ENCODE peak calls at places on chromosomes 7 and 10, in eight cellular contexts. One of them, this sample, is unnamed.

GRCh38 chr10:133307776-133308430 is 769 bp downstream of the TUBGCP2 start:
- DNase-seq in right lobe of liver: peak; percentile 87
- DNase-seq in ovary: peak; percentile 75
- DNase-seq in Panc1: no peak
- DNase-seq in Caco-2: peak; percentile 94
- DNase-seq in cardiac muscle cell: peak; percentile 85
- DNase-seq in gastrocnemius medialis: peak; percentile 65
- DNase-seq in aorta: peak; percentile 80
- DNase-seq in this sample: peak; percentile 89

GRCh38 chr10:29619273-29619672 is 15.5 kb downstream of the SVIL start:
- DNase-seq in right lobe of liver: peak; percentile 7
- DNase-seq in ovary: no peak
- DNase-seq in Panc1: no peak
- DNase-seq in Caco-2: no peak
- DNase-seq in cardiac muscle cell: no peak
- DNase-seq in gastrocnemius medialis: no peak
- DNase-seq in aorta: no peak
- DNase-seq in this sample: no peak

GRCh38 chr7:46908770-46909169 is 673.1 kb downstream of the TNS3 start:
- DNase-seq in right lobe of liver: no peak
- DNase-seq in ovary: no peak
- DNase-seq in Panc1: no peak
- DNase-seq in Caco-2: no peak
- DNase-seq in cardiac muscle cell: no peak
- DNase-seq in gastrocnemius medialis: no peak
- DNase-seq in aorta: no peak
- DNase-seq in this sample: no peak

GRCh38 chr10:121232494-121232893 is 365.8 kb downstream of the FGFR2 start:
- DNase-seq in right lobe of liver: no peak
- DNase-seq in ovary: no peak
- DNase-seq in Panc1: no peak
- DNase-seq in Caco-2: no peak
- DNase-seq in cardiac muscle cell: no peak
- DNase-seq in gastrocnemius medialis: no peak
- DNase-seq in aorta: no peak
- DNase-seq in this sample: no peak

GRCh38 chr10:75034131-75034512 is 77.3 kb upstream of the SAMD8 start:
- DNase-seq in right lobe of liver: no peak
- DNase-seq in ovary: no peak
- DNase-seq in Panc1: no peak
- DNase-seq in Caco-2: no peak
- DNase-seq in cardiac muscle cell: no peak
- DNase-seq in gastrocnemius medialis: peak; percentile 41
- DNase-seq in aorta: no peak
- DNase-seq in this sample: no peak

GRCh38 chr10:95360122-95360715 is 69.4 kb upstream of the PDLIM1 start:
- DNase-seq in right lobe of liver: no peak
- DNase-seq in ovary: no peak
- DNase-seq in Panc1: no peak
- DNase-seq in Caco-2: peak; percentile 33
- DNase-seq in cardiac muscle cell: no peak
- DNase-seq in gastrocnemius medialis: no peak
- DNase-seq in aorta: no peak
- DNase-seq in this sample: no peak

GRCh38 chr10:35458500-35459448 is 122.5 kb downstream of the CCNY start:
- DNase-seq in right lobe of liver: no peak
- DNase-seq in ovary: no peak
- DNase-seq in Panc1: no peak
- DNase-seq in Caco-2: no peak
- DNase-seq in cardiac muscle cell: no peak
- DNase-seq in gastrocnemius medialis: no peak
- DNase-seq in aorta: no peak
- DNase-seq in this sample: no peak

GRCh38 chr7:40945788-40946187 is 757.1 kb downstream of the INHBA start:
- DNase-seq in right lobe of liver: no peak
- DNase-seq in ovary: no peak
- DNase-seq in Panc1: no peak
- DNase-seq in Caco-2: no peak
- DNase-seq in cardiac muscle cell: no peak
- DNase-seq in gastrocnemius medialis: no peak
- DNase-seq in aorta: no peak
- DNase-seq in this sample: no peak

GRCh38 chr7:50795831-50796230 is 13.1 kb upstream of the GRB10 start:
- DNase-seq in right lobe of liver: no peak
- DNase-seq in ovary: no peak
- DNase-seq in Panc1: no peak
- DNase-seq in Caco-2: no peak
- DNase-seq in cardiac muscle cell: no peak
- DNase-seq in gastrocnemius medialis: no peak
- DNase-seq in aorta: no peak
- DNase-seq in this sample: no peak

GRCh38 chr7:70098905-70099672 is 500.8 kb downstream of the AUTS2 start:
- DNase-seq in right lobe of liver: no peak
- DNase-seq in ovary: no peak
- DNase-seq in Panc1: no peak
- DNase-seq in Caco-2: no peak
- DNase-seq in cardiac muscle cell: no peak
- DNase-seq in gastrocnemius medialis: no peak
- DNase-seq in aorta: no peak
- DNase-seq in this sample: no peak

GRCh38 chr10:88162852-88163251 is 299.4 kb downstream of the PTEN start:
- DNase-seq in right lobe of liver: no peak
- DNase-seq in ovary: no peak
- DNase-seq in Panc1: no peak
- DNase-seq in Caco-2: no peak
- DNase-seq in cardiac muscle cell: no peak
- DNase-seq in gastrocnemius medialis: no peak
- DNase-seq in aorta: no peak
- DNase-seq in this sample: no peak

GRCh38 chr7:12351843-12352242 is 51.8 kb downstream of the VWDE start:
- DNase-seq in right lobe of liver: no peak
- DNase-seq in ovary: no peak
- DNase-seq in Panc1: no peak
- DNase-seq in Caco-2: no peak
- DNase-seq in cardiac muscle cell: no peak
- DNase-seq in gastrocnemius medialis: no peak
- DNase-seq in aorta: no peak
- DNase-seq in this sample: no peak

GRCh38 chr10:129641982-129642381 is 174.9 kb downstream of the MGMT start:
- DNase-seq in right lobe of liver: no peak
- DNase-seq in ovary: no peak
- DNase-seq in Panc1: no peak
- DNase-seq in Caco-2: peak; percentile 39
- DNase-seq in cardiac muscle cell: no peak
- DNase-seq in gastrocnemius medialis: no peak
- DNase-seq in aorta: no peak
- DNase-seq in this sample: no peak

GRCh38 chr10:97686301-97686961 is 610 bp downstream of the AVPI1 start:
- DNase-seq in right lobe of liver: no peak
- DNase-seq in ovary: no peak
- DNase-seq in Panc1: no peak
- DNase-seq in Caco-2: no peak
- DNase-seq in cardiac muscle cell: no peak
- DNase-seq in gastrocnemius medialis: no peak
- DNase-seq in aorta: peak; percentile 56
- DNase-seq in this sample: no peak

GRCh38 chr10:97686962-97687784 is at the start of gene AVPI1:
- DNase-seq in right lobe of liver: peak; percentile 99
- DNase-seq in ovary: peak; percentile 98
- DNase-seq in Panc1: peak; percentile 87
- DNase-seq in Caco-2: peak; percentile 100
- DNase-seq in cardiac muscle cell: peak; percentile 99
- DNase-seq in gastrocnemius medialis: peak; percentile 95
- DNase-seq in aorta: peak; percentile 99
- DNase-seq in this sample: peak; percentile 99

GRCh38 chr10:97689637-97690036 is 2.6 kb upstream of the AVPI1 start:
- DNase-seq in right lobe of liver: no peak
- DNase-seq in ovary: no peak
- DNase-seq in Panc1: no peak
- DNase-seq in Caco-2: no peak
- DNase-seq in cardiac muscle cell: no peak
- DNase-seq in gastrocnemius medialis: peak; percentile 41
- DNase-seq in aorta: peak; percentile 65
- DNase-seq in this sample: no peak

GRCh38 chr10:97690138-97690537 is 3.1 kb upstream of the AVPI1 start:
- DNase-seq in right lobe of liver: no peak
- DNase-seq in ovary: no peak
- DNase-seq in Panc1: no peak
- DNase-seq in Caco-2: no peak
- DNase-seq in cardiac muscle cell: no peak
- DNase-seq in gastrocnemius medialis: no peak
- DNase-seq in aorta: no peak
- DNase-seq in this sample: no peak

GRCh38 chr10:97687785-97688781 is 1.0 kb upstream of the AVPI1 start:
- DNase-seq in right lobe of liver: peak; percentile 68
- DNase-seq in ovary: no peak
- DNase-seq in Panc1: no peak
- DNase-seq in Caco-2: no peak
- DNase-seq in cardiac muscle cell: no peak
- DNase-seq in gastrocnemius medialis: no peak
- DNase-seq in aorta: no peak
- DNase-seq in this sample: no peak
- H3K4me3 ChIP-seq in right lobe of liver: peak overlapping the region; percentile 80
- H3K4me3 ChIP-seq in ovary: peak overlapping the region; percentile 86
- H3K4me3 ChIP-seq in Panc1: peak overlapping the region; percentile 72
- H3K4me3 ChIP-seq in Caco-2: peak overlapping the region; percentile 41
- H3K4me3 ChIP-seq in cardiac muscle cell: peak overlapping the region; percentile 14
- H3K4me3 ChIP-seq in gastrocnemius medialis: peak overlapping the region; percentile 92
- H3K4me3 ChIP-seq in aorta: no peak overlapping the region
- H3K4me3 ChIP-seq in this sample: peak overlapping the region; percentile 75

DNA sequence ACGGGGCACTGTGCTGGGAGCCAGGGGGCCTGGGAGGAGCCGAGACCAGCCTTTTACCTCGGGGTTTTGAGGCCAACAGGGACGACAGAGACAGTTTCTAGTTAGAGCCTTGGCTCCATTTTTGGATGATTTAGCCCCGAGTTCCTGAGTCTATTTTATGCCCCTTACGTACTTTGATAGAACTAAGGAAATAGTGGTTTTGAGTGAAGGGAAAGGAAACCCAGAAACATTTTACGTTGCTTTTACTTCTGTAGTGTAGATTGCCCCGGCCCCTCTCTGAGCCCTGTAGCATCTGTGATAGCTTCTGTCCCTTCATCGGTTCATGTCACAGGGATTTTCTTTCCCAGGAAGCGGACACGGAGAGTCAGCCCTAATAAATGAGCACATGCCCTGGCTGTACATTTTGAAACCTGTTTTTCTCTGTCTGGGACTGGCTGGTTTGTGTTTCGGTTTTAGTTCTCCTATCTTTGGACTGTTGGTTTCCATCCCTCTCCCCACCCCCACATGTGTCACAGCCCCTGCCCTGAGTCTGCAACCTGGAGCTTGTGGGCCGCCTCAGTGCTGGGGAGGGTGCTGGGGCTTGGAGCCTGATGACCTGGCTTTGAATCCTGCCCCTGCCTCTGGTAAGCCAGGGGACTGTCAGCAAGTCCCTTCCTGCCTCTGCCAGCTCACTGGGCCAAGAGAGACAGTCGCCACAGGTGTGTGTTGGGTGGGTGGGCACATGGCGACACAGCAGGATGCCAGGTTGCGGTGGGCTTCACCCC is 6.9 kb upstream of the ORAI2 start:
- DNase-seq in right lobe of liver: no peak
- DNase-seq in ovary: no peak
- DNase-seq in Panc1: no peak
- DNase-seq in Caco-2: no peak
- DNase-seq in cardiac muscle cell: no peak
- DNase-seq in gastrocnemius medialis: no peak
- DNase-seq in aorta: no peak
- DNase-seq in this sample: peak; percentile 83
- H3K4me1 ChIP-seq in right lobe of liver: no peaks in the 10 kb centered on the region
- H3K4me1 ChIP-seq in ovary: no peaks in the 10 kb centered on the region
- H3K4me1 ChIP-seq in Panc1: peaks cover 10% of the 10 kb centered on the region
- H3K4me1 ChIP-seq in Caco-2: peaks cover 6% of the 10 kb centered on the region
- H3K4me1 ChIP-seq in cardiac muscle cell: no peaks in the 10 kb centered on the region
- H3K4me1 ChIP-seq in gastrocnemius medialis: no peaks in the 10 kb centered on the region
- H3K4me1 ChIP-seq in aorta: no peaks in the 10 kb centered on the region
- H3K4me1 ChIP-seq in this sample: peaks cover 69% of the 10 kb centered on the region

GRCh38 chr7:28853150-28853549 is 105.0 kb downstream of the TRIL start:
- DNase-seq in right lobe of liver: no peak
- DNase-seq in ovary: no peak
- DNase-seq in Panc1: no peak
- DNase-seq in Caco-2: no peak
- DNase-seq in cardiac muscle cell: no peak
- DNase-seq in gastrocnemius medialis: no peak
- DNase-seq in aorta: no peak
- DNase-seq in this sample: no peak

GRCh38 chr7:28853834-28854749 is 104.0 kb downstream of the TRIL start:
- DNase-seq in right lobe of liver: peak; percentile 81
- DNase-seq in ovary: peak; percentile 84
- DNase-seq in Panc1: peak; percentile 56
- DNase-seq in Caco-2: peak; percentile 94
- DNase-seq in cardiac muscle cell: peak; percentile 85
- DNase-seq in gastrocnemius medialis: peak; percentile 72
- DNase-seq in aorta: peak; percentile 82
- DNase-seq in this sample: peak; percentile 97

GRCh38 chr7:28856656-28857055 is 101.5 kb downstream of the TRIL start:
- DNase-seq in right lobe of liver: no peak
- DNase-seq in ovary: no peak
- DNase-seq in Panc1: no peak
- DNase-seq in Caco-2: no peak
- DNase-seq in cardiac muscle cell: no peak
- DNase-seq in gastrocnemius medialis: no peak
- DNase-seq in aorta: no peak
- DNase-seq in this sample: no peak

GRCh38 chr7:28855538-28856217 is 102.5 kb downstream of the TRIL start:
- DNase-seq in right lobe of liver: no peak
- DNase-seq in ovary: no peak
- DNase-seq in Panc1: no peak
- DNase-seq in Caco-2: no peak
- DNase-seq in cardiac muscle cell: no peak
- DNase-seq in gastrocnemius medialis: no peak
- DNase-seq in aorta: no peak
- DNase-seq in this sample: no peak

GRCh38 chr7:28854750-28855074 is 103.4 kb downstream of the TRIL start:
- DNase-seq in right lobe of liver: no peak
- DNase-seq in ovary: no peak
- DNase-seq in Panc1: no peak
- DNase-seq in Caco-2: no peak
- DNase-seq in cardiac muscle cell: no peak
- DNase-seq in gastrocnemius medialis: no peak
- DNase-seq in aorta: no peak
- DNase-seq in this sample: no peak
- H3K4me3 ChIP-seq in right lobe of liver: no peak overlapping the region
- H3K4me3 ChIP-seq in ovary: no peak overlapping the region
- H3K4me3 ChIP-seq in Panc1: no peak overlapping the region
- H3K4me3 ChIP-seq in Caco-2: no peak overlapping the region
- H3K4me3 ChIP-seq in cardiac muscle cell: no peak overlapping the region
- H3K4me3 ChIP-seq in gastrocnemius medialis: no peak overlapping the region
- H3K4me3 ChIP-seq in aorta: no peak overlapping the region
- H3K4me3 ChIP-seq in this sample: no peak overlapping the region

DNA sequence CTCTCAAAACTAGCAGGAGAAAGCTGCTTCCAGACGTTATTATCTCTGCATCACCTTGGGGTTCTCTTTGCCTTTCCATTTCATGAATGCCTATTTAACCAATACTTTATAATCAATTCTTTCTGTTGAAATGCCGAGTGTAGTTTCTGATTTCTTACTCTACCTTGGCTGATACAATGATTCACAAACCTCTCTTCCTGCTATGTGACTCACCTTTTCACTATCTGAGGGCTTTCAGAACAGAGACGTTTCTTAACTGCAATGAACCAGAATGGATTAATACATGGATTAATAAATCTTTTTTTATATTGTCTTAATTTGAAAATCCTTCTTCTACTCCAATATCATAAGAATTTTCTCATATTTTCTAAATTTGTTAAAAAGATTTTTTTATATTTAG is 46.4 kb upstream of the ZNF746 start:
- DNase-seq in right lobe of liver: no peak
- DNase-seq in ovary: no peak
- DNase-seq in Panc1: no peak
- DNase-seq in Caco-2: no peak
- DNase-seq in cardiac muscle cell: no peak
- DNase-seq in gastrocnemius medialis: no peak
- DNase-seq in aorta: no peak
- DNase-seq in this sample: no peak
- H3K4me1 ChIP-seq in right lobe of liver: no peaks in the 10 kb centered on the region
- H3K4me1 ChIP-seq in ovary: no peaks in the 10 kb centered on the region
- H3K4me1 ChIP-seq in Panc1: no peaks in the 10 kb centered on the region
- H3K4me1 ChIP-seq in Caco-2: no peaks in the 10 kb centered on the region
- H3K4me1 ChIP-seq in cardiac muscle cell: no peaks in the 10 kb centered on the region
- H3K4me1 ChIP-seq in gastrocnemius medialis: no peaks in the 10 kb centered on the region
- H3K4me1 ChIP-seq in aorta: no peaks in the 10 kb centered on the region
- H3K4me1 ChIP-seq in this sample: no peaks in the 10 kb centered on the region